ENCODE peak calls at places on chromosomes 16 and 17, in nine cellular contexts. W, L, J, B, I, O, P, U and S are unnamed samples.

GRCh38 chr16:71882505-71883192 is 1.3 kb downstream of the ZNF821 start:
- DNase-seq in W (peak), L (peak), J (peak), B (peak), I (peak), O (peak), P (peak), U (peak), S (peak)

GRCh38 chr17:2107506-2107905 is 52.6 kb downstream of the HIC1 start:
- DNase-seq in W (no peak), L (no peak), J (no peak), B (no peak), I (peak), O (no peak), P (no peak), U (no peak), S (no peak)

GRCh38 chr17:70552230-70552981 is 383.1 kb downstream of the KCNJ2 start:
- DNase-seq in W (peak), L (peak), J (peak), B (no peak), I (no peak), O (peak), P (no peak), U (no peak), S (no peak)

GRCh38 chr16:85810742-85811115 is 11.2 kb downstream of the COX4I1 start:
- DNase-seq in W (no peak), L (no peak), J (no peak), B (no peak), I (no peak), O (no peak), P (no peak), U (no peak), S (no peak)

GRCh38 chr16:70478912-70479341 is 24.5 kb downstream of the FCSK start:
- DNase-seq in W (no peak), L (no peak), J (no peak), B (no peak), I (no peak), O (peak), P (no peak), U (no peak), S (no peak)

GRCh38 chr16:75288181-75288580 is 36.8 kb upstream of the BCAR1 start:
- DNase-seq in W (no peak), L (no peak), J (no peak), B (no peak), I (no peak), O (no peak), P (no peak), U (no peak), S (no peak)

GRCh38 chr17:48139948-48140347 is 32.4 kb downstream of the SNX11 start:
- DNase-seq in W (no peak), L (no peak), J (no peak), B (no peak), I (peak), O (no peak), P (no peak), U (no peak), S (no peak)

GRCh38 chr16:64880994-64881393 is 240.9 kb downstream of the CDH11 start:
- DNase-seq in W (no peak), L (no peak), J (no peak), B (no peak), I (no peak), O (no peak), P (no peak), U (no peak), S (no peak)

GRCh38 chr17:45355087-45355486 is 38.3 kb upstream of the MAP3K14 start:
- DNase-seq in W (no peak), L (no peak), J (no peak), B (no peak), I (peak), O (no peak), P (no peak), U (no peak), S (no peak)

GRCh38 chr16:50555892-50556673 is 7.9 kb downstream of the NKD1 start:
- DNase-seq in W (no peak), L (no peak), J (no peak), B (no peak), I (no peak), O (no peak), P (no peak), U (no peak), S (no peak)

DNA sequence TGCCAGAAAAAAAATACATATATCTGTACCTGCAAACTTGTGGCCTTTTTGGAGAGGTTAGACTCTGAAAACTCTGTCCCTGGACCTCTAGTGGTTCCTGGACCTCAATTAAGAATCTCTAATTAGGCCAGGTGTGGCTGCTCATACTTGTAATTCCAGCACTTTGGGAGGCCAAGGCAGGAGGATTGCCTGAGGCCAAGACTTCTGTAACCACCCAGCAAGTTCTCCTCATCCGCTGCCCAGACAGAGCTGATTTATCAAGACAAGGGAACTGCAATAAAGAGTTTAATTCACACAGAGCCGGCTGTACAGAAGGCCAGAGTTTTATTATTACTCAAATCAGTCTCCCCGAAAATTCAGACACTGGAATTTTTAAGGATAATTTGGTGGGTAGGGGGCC is 4.2 kb downstream of the ASPA start:
- DNase-seq in W (no peak), L (no peak), J (no peak), B (no peak), I (no peak), O (no peak), P (no peak), U (no peak), S (no peak)
- H3K4me3 ChIP-seq in W (no peak), L (no peak), J (no peak), B (no peak), I (no peak), O (no peak), P (no peak), U (no peak), S (no peak)

GRCh38 chr17:79803421-79803996 is 6.6 kb upstream of the CBX8 start:
- DNase-seq in W (no peak), L (no peak), J (no peak), B (no peak), I (no peak), O (peak), P (no peak), U (no peak), S (no peak)

GRCh38 chr17:79802736-79803420 is 6.0 kb upstream of the CBX8 start:
- DNase-seq in W (no peak), L (no peak), J (no peak), B (no peak), I (no peak), O (peak), P (no peak), U (no peak), S (no peak)

GRCh38 chr17:79802039-79802735 is 5.3 kb upstream of the CBX8 start:
- DNase-seq in W (no peak), L (no peak), J (no peak), B (no peak), I (no peak), O (no peak), P (no peak), U (no peak), S (no peak)

GRCh38 chr17:79804856-79805696 is 8.2 kb upstream of the CBX8 start:
- DNase-seq in W (no peak), L (no peak), J (no peak), B (no peak), I (no peak), O (no peak), P (no peak), U (no peak), S (no peak)

DNA sequence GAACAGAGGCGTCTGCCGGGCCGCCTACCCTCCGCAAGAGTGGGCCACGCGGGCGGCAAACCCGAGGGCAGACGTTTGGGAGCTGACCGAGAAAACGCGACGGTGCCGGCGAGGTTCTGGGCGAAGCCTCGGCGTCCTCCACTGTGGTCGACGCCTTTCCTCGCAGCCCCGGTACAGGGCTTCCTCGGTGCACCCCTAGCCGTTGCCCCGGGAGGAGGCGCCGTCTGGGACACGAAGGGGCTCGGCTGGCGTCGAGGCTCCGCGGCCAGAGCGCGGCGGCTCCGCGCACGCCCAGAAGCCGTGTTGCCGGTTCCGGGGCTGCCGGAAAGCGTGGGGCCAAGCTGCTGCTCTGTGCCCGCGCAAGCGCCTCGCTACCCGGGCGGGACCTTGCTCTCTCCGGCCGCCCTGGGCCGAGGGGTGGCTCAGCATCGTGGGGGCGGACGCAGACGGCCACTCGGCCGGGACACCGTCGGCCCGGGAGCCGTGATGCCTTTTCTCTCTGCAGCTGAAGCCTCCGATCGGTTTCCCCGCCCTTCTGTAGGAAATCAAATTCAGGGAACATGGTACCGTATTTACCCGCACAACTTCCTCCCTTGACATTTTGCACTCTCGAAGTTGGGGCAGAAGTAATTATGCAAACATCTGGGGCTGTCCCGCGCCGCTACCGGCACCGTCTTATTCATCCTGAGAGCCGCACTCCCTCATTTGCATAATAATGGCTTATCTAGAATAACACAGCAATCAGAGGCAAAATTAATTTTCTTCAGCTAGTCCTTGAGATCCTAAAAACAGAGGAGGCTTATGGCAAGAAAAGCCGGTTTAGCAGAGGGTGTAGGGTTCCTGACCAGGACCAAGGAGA is 7.3 kb upstream of the CBX8 start:
- DNase-seq in W (no peak), L (peak), J (no peak), B (no peak), I (no peak), O (peak), P (no peak), U (peak), S (peak)
- H3K4me3 ChIP-seq in W (no peak), L (peak), J (no peak), B (peak), I (no peak), O (peak), P (no peak), U (no peak), S (no peak)

DNA sequence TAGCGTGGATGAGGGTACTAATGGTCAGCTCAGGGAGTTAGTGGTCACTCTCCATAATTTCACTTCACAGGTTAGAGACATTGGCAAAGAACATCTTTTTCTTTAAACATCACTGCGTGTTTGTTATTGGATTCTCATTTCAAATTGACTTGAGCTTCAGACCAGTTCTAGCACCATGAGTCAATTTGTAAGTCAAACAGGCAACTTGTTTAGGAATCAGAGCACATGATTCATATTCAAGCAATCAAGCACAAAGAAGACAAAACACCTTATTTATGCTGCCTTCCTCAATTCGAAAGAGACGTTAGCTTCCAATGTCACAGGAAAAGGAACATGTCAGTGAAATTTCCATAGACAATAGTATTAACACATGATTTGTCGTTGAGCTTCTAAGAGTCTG is 62.3 kb downstream of the HS3ST3A1 start:
- DNase-seq in W (no peak), L (no peak), J (no peak), B (no peak), I (no peak), O (no peak), P (no peak), U (no peak), S (no peak)
- H3K4me3 ChIP-seq in W (no peak), L (no peak), J (no peak), B (no peak), I (no peak), O (no peak), P (no peak), U (no peak), S (no peak)

DNA sequence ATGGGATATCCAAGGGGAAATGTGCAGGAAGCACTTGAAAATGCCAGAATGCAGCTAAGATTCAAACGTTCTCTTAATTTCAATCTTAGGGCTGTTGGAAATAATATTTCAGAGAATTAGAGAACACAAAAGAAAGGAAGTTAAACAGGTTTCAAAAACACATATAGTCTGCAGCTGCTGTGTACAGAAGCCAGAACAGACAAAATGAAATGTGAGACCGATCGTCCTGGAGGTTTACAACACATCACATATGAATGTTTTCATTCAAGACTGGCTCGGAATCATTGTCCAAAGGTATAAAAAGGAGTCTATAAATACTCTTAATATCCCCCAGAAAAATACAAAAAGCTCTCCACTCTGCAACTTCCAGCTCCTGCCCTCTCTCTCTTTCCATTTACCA is 14.3 kb downstream of the CYTH1 start:
- DNase-seq in W (no peak), L (no peak), J (no peak), B (no peak), I (no peak), O (no peak), P (no peak), U (no peak), S (peak)
- H3K4me3 ChIP-seq in W (no peak), L (no peak), J (no peak), B (no peak), I (no peak), O (no peak), P (no peak), U (peak), S (peak)

GRCh38 chr16:74031551-74031950 is 265.1 kb upstream of the PSMD7 start:
- DNase-seq in W (no peak), L (no peak), J (no peak), B (no peak), I (no peak), O (no peak), P (no peak), U (no peak), S (no peak)

GRCh38 chr16:74024997-74025396 is 271.6 kb upstream of the PSMD7 start:
- DNase-seq in W (no peak), L (no peak), J (no peak), B (no peak), I (no peak), O (no peak), P (no peak), U (no peak), S (no peak)

GRCh38 chr16:74030000-74030399 is 266.6 kb upstream of the PSMD7 start:
- DNase-seq in W (no peak), L (no peak), J (no peak), B (no peak), I (no peak), O (no peak), P (no peak), U (no peak), S (no peak)

GRCh38 chr16:74026373-74027281 is 270.0 kb upstream of the PSMD7 start:
- DNase-seq in W (no peak), L (no peak), J (no peak), B (no peak), I (no peak), O (peak), P (no peak), U (no peak), S (no peak)

GRCh38 chr16:74029122-74029805 is 267.4 kb upstream of the PSMD7 start:
- DNase-seq in W (no peak), L (no peak), J (no peak), B (no peak), I (no peak), O (peak), P (no peak), U (no peak), S (no peak)
- H3K4me3 ChIP-seq in W (no peak), L (no peak), J (no peak), B (no peak), I (no peak), O (peak), P (no peak), U (no peak), S (no peak)

DNA sequence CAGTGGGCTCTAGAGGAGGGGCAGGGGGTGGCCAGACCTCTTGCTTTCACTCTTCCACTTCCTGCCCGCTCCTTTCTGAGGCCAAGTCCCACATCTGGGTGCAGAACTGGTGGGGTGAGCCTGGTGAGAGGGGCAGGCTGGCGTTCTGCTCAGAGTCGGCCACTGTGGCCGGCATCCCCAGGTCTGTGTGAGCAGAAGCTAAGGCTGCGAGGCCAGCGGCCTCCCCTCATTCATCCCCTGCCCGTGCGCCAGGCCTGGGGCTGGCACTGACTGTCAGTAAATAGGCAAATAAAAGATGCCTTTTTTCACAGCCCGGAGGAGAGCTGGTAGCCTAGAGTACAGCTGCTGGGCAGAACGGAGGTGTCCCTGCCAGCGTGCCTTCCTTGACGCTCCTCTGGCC is 1.2 kb downstream of the DEF8 start:
- DNase-seq in W (no peak), L (no peak), J (no peak), B (no peak), I (no peak), O (no peak), P (no peak), U (no peak), S (no peak)
- H3K4me3 ChIP-seq in W (peak), L (no peak), J (peak), B (peak), I (no peak), O (peak), P (peak), U (no peak), S (no peak)

DNA sequence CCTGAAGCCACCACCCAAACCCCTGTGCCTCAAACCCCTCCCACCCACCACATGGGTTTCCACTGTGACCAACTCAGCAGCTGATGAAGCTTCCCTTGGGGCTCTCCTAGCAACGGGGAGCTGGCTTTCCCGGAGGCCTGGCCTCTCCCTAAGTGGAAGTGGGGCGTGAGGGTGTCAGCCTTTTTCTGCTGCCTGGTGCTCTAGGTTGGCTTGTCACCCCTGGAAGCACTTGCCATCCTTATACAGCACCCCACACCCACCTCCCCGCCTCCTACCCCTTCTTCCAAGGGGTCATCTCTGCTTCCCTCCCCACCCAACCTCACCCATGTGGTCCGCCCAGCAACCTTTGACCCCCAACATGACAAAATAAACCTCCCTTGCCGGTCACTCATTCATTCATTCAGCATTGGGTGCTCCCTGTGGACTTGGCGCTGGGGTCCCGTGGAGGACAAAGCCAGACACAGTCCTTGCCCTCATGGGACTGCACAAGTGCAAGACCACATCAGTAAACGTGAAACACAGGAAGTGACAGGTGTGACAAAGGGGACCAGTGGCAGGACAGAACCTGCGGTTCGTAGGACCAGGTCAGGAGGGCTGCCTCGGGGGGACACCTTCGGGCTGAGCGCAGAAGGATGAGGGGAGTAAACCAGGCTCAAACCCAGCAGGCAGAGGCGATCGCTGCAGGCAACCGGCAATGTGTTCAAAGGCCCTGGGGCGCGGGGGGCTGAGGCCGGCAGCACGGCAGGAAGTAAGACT is 185.2 kb downstream of the SEC14L1 start:
- DNase-seq in W (no peak), L (no peak), J (no peak), B (no peak), I (peak), O (no peak), P (peak), U (peak), S (no peak)
- H3K4me3 ChIP-seq in W (no peak), L (no peak), J (no peak), B (no peak), I (no peak), O (no peak), P (no peak), U (peak), S (no peak)

DNA sequence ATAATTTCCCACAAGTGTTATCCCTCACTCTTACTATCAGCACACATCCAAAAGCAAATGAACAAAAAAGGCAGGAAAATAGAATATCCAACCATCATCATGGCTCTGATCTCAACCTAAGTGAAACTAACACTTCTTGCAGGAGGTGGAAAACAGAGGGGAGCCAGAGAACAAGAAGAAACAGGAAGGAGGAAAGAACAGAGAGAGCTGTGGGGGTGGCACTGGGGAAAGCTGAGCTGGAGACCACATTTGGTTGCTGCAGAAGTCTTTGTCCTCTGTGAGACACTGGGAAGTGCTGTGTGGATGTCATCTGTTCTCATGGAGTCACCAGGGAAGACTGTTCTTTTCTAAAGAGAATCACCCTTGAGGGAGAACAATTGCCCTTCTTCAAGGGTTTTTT is 34.7 kb downstream of the GRB7 start:
- DNase-seq in W (no peak), L (no peak), J (no peak), B (no peak), I (no peak), O (no peak), P (no peak), U (no peak), S (no peak)
- H3K4me3 ChIP-seq in W (no peak), L (no peak), J (no peak), B (no peak), I (no peak), O (no peak), P (no peak), U (no peak), S (peak)